ENCODE peak calls at places on chromosome 17, in four cellular contexts. N, U, F and V are unnamed samples.

GRCh38 chr17:28384281-28385036 is 13.0 kb downstream of the SARM1 start:
- DNase-seq in U (no peak), F (no peak), N (peak), V (no peak)

GRCh38 chr17:1008008-1008761 is 11.3 kb downstream of the TIMM22 start:
- DNase-seq in N (no peak), U (no peak), F (no peak), V (no peak)

GRCh38 chr17:4152471-4152870 is 9.5 kb downstream of the CYB5D2 start:
- DNase-seq in N (no peak), U (peak), F (no peak), V (no peak)

GRCh38 chr17:28828294-28829040 is 14.1 kb downstream of the FAM222B start:
- DNase-seq in N (no peak), F (no peak), U (peak), V (no peak)

GRCh38 chr17:78879679-78880186 is 23.3 kb downstream of the CEP295NL start:
- DNase-seq in U (peak), N (no peak), F (peak), V (peak)

GRCh38 chr17:37274432-37274831 is 101.4 kb upstream of the C17orf78 start:
- DNase-seq in U (no peak), N (no peak), F (no peak), V (no peak)

GRCh38 chr17:4304417-4305027 is 40.7 kb upstream of the ANKFY1 start:
- DNase-seq in U (no peak), F (peak), N (peak), V (peak)

GRCh38 chr17:27454089-27454488 is 2.2 kb upstream of the KSR1 start:
- DNase-seq in U (no peak), F (no peak), N (no peak), V (no peak)

DNA sequence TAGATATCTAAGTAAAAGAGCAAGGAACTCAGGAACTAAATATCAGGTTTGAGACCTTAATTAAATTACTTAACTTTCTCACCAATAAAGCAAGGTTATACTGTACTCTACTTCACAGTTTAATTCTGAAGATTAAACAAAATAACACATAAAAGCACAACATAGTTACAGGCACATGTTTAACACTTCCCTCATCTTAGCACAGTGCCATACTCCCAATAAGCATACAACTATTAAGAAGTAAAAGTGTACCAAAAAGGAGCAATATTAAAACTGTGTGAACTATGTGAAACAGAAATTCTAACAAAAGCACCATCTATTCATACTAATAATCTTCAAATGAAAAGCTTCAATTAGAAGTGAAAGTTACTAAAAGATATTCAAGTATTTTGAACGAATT is 2.2 kb downstream of the APPBP2 start:
- DNase-seq in N (no peak), U (no peak), F (no peak), V (no peak)
- H3K4me3 ChIP-seq in N (no peak), U (peak), F (peak), V (no peak)

GRCh38 chr17:81342062-81342699 is 47.1 kb upstream of the SLC38A10 start:
- DNase-seq in F (no peak), N (no peak), U (peak), V (no peak)
- H3K4me3 ChIP-seq in F (peak), N (no peak), U (peak), V (no peak)

GRCh38 chr17:81926451-81927144 is 937 bp downstream of the MAFG start:
- DNase-seq in F (peak), U (peak), N (peak), V (peak)
- H3K4me3 ChIP-seq in F (peak), U (peak), N (peak), V (peak)

DNA sequence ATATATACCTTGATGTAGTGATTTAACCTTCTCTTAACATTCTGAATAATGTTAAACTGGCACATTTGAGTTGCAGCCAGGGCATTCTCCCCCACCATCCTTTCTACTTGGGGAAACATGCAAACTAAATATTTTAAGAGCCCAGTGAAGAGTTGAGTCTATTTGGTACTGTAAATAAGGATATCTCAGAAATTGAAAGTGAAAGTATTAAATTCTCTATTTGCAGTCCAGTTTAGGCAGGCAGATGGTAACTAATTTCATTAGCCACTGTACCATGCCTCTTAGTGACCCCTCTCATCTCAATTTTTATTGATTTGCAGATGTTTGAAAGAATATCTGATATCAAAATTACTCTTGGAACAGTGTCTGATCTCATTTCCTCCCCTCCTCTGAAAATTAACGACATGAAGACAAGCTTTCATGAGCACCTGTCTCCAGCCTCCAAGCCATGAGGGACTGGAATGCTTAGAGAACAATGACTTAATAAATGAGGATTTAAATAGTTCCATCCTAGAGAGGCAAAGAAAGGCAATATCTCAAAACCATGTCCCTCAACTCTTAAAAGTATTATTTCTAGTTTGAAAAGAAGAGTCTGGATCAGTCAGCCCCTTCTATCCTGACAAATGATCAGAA is 137.3 kb downstream of the ANKFN1 start:
- DNase-seq in F (no peak), N (no peak), U (no peak), V (no peak)
- H3K4me3 ChIP-seq in F (no peak), N (peak), U (peak), V (peak)

DNA sequence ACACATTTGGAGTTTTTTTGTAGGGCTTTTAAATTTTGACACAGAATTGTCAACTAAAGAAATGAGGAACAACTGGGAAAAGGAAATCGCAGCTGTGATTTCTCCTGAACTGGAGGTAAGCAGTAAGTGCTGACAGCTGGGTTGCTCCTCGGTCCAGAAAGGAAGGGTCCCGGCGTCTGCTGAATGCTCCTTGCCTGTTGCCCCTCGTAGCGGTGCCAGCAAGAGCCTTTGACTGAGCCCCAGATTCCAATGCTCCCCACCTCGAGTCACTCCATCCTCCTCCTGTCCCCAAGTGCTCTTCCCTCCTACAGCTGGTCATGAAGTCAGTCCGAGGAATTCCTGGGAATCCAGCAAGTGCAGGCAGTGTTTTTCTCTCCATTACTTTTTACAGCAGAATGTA is 32.0 kb upstream of the ENDOV start:
- DNase-seq in U (no peak), F (no peak), N (no peak), V (no peak)
- H3K4me3 ChIP-seq in U (no peak), F (no peak), N (no peak), V (no peak)

GRCh38 chr17:30165960-30166359 is 49.3 kb downstream of the NSRP1 start:
- DNase-seq in F (no peak), U (no peak), N (no peak), V (no peak)

GRCh38 chr17:30158896-30159625 is 42.4 kb downstream of the NSRP1 start:
- DNase-seq in F (no peak), N (no peak), U (no peak), V (no peak)

GRCh38 chr17:30160419-30161172 is 44.0 kb downstream of the NSRP1 start:
- DNase-seq in N (no peak), F (no peak), U (no peak), V (no peak)

GRCh38 chr17:30161601-30162000 is 45.0 kb downstream of the NSRP1 start:
- DNase-seq in U (no peak), F (no peak), N (no peak), V (no peak)

GRCh38 chr17:30164531-30164930 is 47.9 kb downstream of the NSRP1 start:
- DNase-seq in N (no peak), F (no peak), U (no peak), V (no peak)
- H3K4me3 ChIP-seq in N (no peak), F (no peak), U (no peak), V (no peak)

DNA sequence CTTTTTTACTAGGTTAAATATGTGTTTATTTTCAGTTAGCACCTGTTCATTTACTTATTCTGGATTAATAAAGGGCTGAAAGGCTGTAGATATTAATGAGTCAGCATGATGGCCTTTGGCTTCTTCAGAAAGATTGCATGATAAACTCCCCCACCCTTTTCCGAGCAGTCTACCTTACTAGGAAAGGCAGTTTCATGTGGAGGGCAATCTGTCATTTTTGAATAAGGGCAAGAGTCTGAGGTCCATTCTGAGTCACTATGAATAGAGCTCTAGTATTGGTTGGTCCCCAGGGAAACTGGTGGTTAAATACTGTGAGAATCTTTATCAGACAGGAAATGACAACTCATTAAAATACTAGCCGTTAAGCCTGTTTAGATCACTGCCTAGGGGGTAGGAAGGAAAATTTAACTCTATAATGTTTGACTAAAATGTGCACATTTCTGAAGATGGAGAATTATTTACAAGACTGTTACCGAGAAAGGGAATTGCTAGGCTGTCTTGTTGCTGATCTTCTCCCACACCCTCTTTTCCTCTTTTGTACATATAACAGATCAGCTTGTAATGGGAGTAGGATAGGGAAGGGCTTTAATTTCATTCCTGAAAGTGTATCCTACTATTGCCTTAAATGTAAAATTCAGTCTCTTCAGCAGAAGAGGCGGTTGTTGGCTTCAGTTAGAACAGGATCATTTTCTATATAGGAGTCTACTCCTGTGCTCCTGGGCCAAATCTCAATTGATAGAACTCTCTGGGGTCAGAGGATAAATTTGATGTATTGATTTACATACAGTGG is 63.3 kb downstream of the TUBD1 start:
- DNase-seq in F (peak), N (no peak), U (peak), V (peak)
- H3K4me3 ChIP-seq in F (peak), N (peak), U (peak), V (peak)

DNA sequence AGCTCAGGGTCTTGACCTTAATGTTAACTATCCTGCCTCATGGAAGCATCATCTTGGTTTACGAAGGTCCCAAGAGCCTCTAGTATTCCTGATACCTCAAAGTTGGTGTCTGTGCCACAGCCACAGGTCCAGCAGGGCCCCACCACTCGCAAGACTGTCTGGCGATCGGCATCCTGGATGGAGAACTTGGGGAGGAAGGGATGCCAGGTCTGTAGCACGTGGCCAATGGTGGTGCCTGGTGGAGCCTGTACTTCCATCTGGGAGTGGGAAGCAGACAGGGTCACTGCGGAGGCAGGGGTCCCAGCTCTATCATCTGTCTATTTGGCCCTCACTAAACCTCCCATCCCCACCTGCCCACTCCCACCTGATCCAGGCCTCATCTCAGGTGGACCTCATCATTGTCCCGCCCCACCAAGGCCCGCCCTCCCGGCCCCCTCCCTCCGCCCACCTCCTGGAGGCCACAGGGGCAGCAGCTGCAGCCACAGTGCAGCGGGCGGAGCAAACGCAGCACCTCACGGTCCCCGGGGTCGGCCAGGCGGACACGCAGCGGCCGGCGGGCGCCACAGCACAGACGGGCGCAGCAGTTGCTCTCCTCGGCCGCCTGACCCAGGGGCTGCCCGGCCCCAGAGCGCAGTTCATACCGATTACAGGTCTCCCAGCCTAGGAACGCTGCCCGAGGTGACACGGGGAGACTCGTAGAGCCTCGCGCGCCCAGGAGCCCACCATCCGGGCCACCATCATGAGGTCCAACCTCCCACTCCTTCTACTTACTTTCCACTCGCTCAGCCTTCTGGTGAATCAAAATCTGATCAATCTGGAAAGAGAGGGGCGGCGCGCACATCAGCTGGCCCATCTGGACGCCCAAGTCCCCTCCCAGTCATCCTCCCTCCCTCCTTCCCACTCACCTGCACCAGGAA is 1.4 kb downstream of the PLSCR3 start:
- DNase-seq in N (no peak), U (no peak), F (no peak), V (no peak)
- H3K4me3 ChIP-seq in N (peak), U (peak), F (peak), V (no peak)

DNA sequence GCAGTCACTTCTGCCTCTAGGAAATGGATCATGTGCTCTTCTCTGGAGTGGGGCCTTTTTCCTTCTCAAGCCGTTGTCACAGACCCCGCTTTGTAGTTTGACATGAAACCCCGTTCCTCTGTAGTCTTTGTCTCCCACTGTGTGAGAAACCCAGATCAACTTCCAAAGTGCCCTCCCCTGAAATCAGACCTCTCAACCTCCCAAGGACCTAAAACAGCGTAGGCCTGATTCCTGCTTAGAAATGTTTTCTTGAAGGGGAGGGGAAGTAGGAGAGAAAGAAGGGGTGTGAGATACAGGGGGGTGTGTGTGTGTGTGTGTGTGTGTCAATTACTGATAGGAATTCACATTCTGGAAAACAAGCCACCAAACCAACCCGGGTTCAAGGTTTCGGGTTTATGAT is 1.5 kb downstream of the UBE2O start:
- DNase-seq in U (no peak), F (no peak), N (no peak), V (no peak)
- H3K4me3 ChIP-seq in U (peak), F (peak), N (no peak), V (peak)